ENCODE peak calls at places on chromosomes 16 and 17, in four cellular contexts. Y, M, C and H are unnamed samples.
A peak's percentile ranks its signal among the peaks of the same experiment; 100 is the strongest.

GRCh38 chr16:89140401-89140800 is 31.1 kb upstream of the CDH15 start:
- DNase-seq in Y (no peak), M (no peak), C (no peak), H (no peak)

GRCh38 chr17:51064061-51064735 is 56.5 kb downstream of the SPAG9 start:
- DNase-seq in Y (no peak), M (no peak), C (no peak), H (no peak)

GRCh38 chr16:86697715-86698114 is 119.4 kb downstream of the FOXL1 start:
- DNase-seq in Y (no peak), M (no peak), C (peak; percentile 16), H (no peak)

GRCh38 chr17:37662358-37662757 is 19.1 kb upstream of the DDX52 start:
- DNase-seq in Y (no peak), M (no peak), C (no peak), H (no peak)

GRCh38 chr17:83012873-83013778 is 66.3 kb upstream of the METRNL start:
- DNase-seq in Y (no peak), M (no peak), C (peak; percentile 87), H (peak; percentile 93)

GRCh38 chr17:412211-413015 is 59.8 kb upstream of the RPH3AL start:
- DNase-seq in Y (no peak), M (no peak), C (peak; percentile 46), H (no peak)

GRCh38 chr17:33016920-33017319 is 25.3 kb downstream of the SPACA3 start:
- DNase-seq in Y (no peak), M (no peak), C (no peak), H (no peak)

GRCh38 chr17:39719966-39720365 is 10.4 kb downstream of the MIEN1 start:
- DNase-seq in Y (no peak), M (no peak), C (no peak), H (no peak)

GRCh38 chr17:14506364-14506763 is 205.5 kb downstream of the HS3ST3B1 start:
- DNase-seq in Y (no peak), M (no peak), C (no peak), H (no peak)

GRCh38 chr17:45438931-45439610 is 6.4 kb upstream of the ARHGAP27 start:
- DNase-seq in Y (no peak), M (no peak), C (no peak), H (no peak)

GRCh38 chr17:45332989-45333701 is 16.3 kb upstream of the MAP3K14 start:
- DNase-seq in Y (no peak), M (no peak), C (no peak), H (no peak)

GRCh38 chr17:77287432-77288068 is 146.8 kb downstream of the SEC14L1 start:
- DNase-seq in Y (peak; percentile 54), M (peak; percentile 73), C (peak; percentile 63), H (peak; percentile 82)

GRCh38 chr17:44636562-44636961 is 19.7 kb upstream of the MEIOC start:
- DNase-seq in Y (no peak), M (no peak), C (peak; percentile 26), H (peak; percentile 23)

GRCh38 chr17:36752096-36752888 is 150.9 kb downstream of the MRM1 start:
- DNase-seq in Y (no peak), M (no peak), C (no peak), H (no peak)

GRCh38 chr17:77449908-77450741 is 309.4 kb downstream of the SEC14L1 start:
- DNase-seq in Y (peak; percentile 85), M (no peak), C (no peak), H (no peak)

GRCh38 chr17:16304832-16305231 is 48.4 kb downstream of the CENPV start:
- DNase-seq in Y (no peak), M (no peak), C (no peak), H (no peak)

GRCh38 chr16:74322301-74322710 is 25.7 kb downstream of the PSMD7 start:
- DNase-seq in Y (no peak), M (no peak), C (no peak), H (no peak)

GRCh38 chr17:67629963-67630320 is 87.8 kb upstream of the NOL11 start:
- DNase-seq in Y (no peak), M (no peak), C (no peak), H (peak; percentile 26)

GRCh38 chr17:50101346-50102163 is 6.4 kb downstream of the PDK2 start:
- DNase-seq in Y (peak; percentile 49), M (no peak), C (no peak), H (no peak)

GRCh38 chr16:79299154-79299799 is 301.3 kb downstream of the MAF start:
- DNase-seq in Y (no peak), M (no peak), C (no peak), H (no peak)

GRCh38 chr17:46770439-46770817 is 48.1 kb downstream of the WNT3 start:
- DNase-seq in Y (no peak), M (no peak), C (no peak), H (no peak)
- H3K4me3 ChIP-seq in Y (peak overlapping the region; percentile 63), M (no peak overlapping the region), C (no peak overlapping the region), H (peak overlapping the region; percentile 12)

GRCh38 chr16:87877942-87878507 is 8.7 kb upstream of the SLC7A5 start:
- DNase-seq in Y (no peak), M (no peak), C (no peak), H (no peak)

GRCh38 chr16:87881327-87882200 is 12.3 kb upstream of the SLC7A5 start:
- DNase-seq in Y (no peak), M (no peak), C (no peak), H (no peak)

GRCh38 chr16:87880117-87880696 is 10.9 kb upstream of the SLC7A5 start:
- DNase-seq in Y (no peak), M (no peak), C (no peak), H (no peak)

GRCh38 chr16:87878704-87879103 is 9.4 kb upstream of the SLC7A5 start:
- DNase-seq in Y (no peak), M (no peak), C (no peak), H (no peak)

DNA sequence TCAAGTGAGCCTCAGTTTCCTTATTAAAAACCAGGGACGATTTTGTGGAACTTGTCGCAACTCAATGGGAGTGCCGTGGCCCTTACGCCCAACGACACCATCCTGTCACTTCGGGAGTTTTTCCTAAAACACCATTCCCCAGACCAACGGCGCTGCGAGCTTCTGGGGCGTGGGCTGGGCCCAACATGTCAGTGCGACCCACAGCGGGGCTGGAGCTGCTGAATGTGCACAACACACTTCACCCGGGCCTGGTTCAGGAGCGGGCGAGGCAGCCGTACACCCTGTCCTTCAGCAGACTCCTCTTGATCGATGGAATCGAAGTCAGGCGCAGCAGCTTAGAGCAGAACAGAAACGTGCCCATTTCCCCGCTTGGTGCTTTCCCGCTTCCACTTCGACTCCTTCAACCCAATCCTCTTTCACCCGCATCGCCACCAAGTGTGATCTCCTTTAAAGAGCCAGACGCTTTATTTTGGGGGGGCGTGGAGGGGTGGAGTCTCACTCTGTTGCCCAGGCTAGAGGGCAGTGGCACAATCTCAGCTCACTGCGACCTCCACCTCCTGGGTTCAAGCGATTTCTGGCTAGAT is 13.2 kb upstream of the SLC7A5 start:
- DNase-seq in Y (no peak), M (no peak), C (no peak), H (no peak)
- TF ChIP-seq CTCF in Y (no peak), M (no peak), C (no peak), H (no peak)

GRCh38 chr16:54283735-54284318 is 2.8 kb downstream of the IRX3 start:
- DNase-seq in Y (no peak), M (no peak), C (no peak), H (no peak)

GRCh38 chr16:54280751-54281150 is 5.8 kb downstream of the IRX3 start:
- DNase-seq in Y (no peak), M (no peak), C (no peak), H (no peak)

GRCh38 chr16:54282923-54283734 is 3.5 kb downstream of the IRX3 start:
- DNase-seq in Y (no peak), M (no peak), C (no peak), H (no peak)

GRCh38 chr16:54281535-54282201 is 4.9 kb downstream of the IRX3 start:
- DNase-seq in Y (no peak), M (no peak), C (no peak), H (no peak)

DNA sequence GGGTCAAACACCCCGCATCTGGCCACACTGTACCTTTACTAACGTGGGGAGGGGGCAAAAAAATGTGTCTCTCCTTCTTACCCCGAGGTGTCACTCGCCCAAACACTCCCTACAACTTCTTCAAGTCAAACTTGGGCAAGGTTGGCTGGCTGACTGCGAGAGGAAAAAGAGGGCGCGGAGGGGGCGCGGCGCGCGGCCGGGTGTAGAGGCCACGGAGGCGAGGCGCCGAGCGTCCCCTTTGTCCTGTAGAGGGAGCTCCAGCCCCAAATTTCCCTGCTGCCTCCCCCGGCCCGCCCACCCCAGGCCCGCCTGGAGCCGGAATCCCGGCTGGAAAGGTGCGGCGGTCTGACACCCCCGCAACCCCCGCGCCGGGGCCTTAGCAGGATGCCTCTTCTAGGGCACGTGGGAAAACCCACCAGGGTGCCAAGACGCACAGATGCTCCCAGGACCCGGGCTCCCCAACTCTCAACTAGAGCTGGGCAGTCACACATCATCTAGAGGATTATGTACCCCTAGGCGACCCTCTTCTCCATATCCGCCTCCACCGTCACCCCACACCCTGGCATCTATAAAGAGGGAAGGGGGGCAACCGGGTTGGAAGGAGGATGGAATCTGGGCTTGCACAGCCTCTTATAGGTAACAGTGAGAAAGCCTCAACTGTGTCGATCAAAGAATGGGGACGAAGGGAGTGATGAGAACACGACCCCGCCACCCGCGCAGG is 4.2 kb downstream of the IRX3 start:
- DNase-seq in Y (peak; percentile 76), M (no peak), C (no peak), H (no peak)
- H3K4me3 ChIP-seq in Y (peak overlapping the region; percentile 80), M (no peak overlapping the region), C (no peak overlapping the region), H (peak overlapping the region; percentile 76)

GRCh38 chr17:41420134-41420533 is 4.3 kb downstream of the KRT37 start:
- DNase-seq in Y (no peak), M (no peak), C (no peak), H (no peak)
- TF ChIP-seq CTCF in Y (no peak), M (no peak), C (no peak), H (no peak)

DNA sequence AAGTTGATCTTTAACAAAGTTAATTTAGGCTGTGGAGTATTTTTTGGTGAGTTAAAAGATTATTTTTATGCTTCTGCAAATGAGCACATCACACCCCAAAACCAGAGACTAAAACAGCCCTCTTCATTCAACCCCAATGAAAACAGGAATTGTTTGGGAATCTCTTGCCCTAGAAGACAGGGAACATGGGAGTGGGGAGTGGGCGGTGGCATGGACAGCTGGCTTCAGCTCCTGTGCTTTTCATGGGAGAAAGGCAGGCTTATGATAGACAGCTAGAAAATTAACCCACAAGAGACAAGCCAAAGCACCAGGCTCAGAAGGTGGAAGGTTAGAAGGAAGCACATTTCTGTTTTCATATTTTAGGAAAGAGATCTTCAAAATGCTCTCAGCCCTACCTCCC is 19.2 kb downstream of the GRIN2A start:
- DNase-seq in Y (no peak), M (no peak), C (no peak), H (no peak)
- H3K4me3 ChIP-seq in Y (no peak overlapping the region), M (no peak overlapping the region), C (no peak overlapping the region), H (no peak overlapping the region)